ENCODE peak calls at places on chromosomes 16 and 17, in ten cellular contexts. T is left cardiac atrium; F is sciatic nerve; C is activated effector memory CD4-positive, alpha-beta T cell treated with anti-CD3 and anti-CD28 coated beads, Interleukin-2, amount 50 U/mL, for 16 hours; L is anterior cingulate cortex; R is OCI-LY7; N is uterus; I is stimulated activated naive CD8-positive, alpha-beta T cell treated with anti-CD3 and anti-CD28 coated beads, Interleukin-15, amount 100 ng/mL, for 72 hours; B is HFFc6; Y is choroid plexus epithelial cell. H is an unnamed sample.
A peak's percentile ranks its signal among the peaks of the same experiment; 100 is the strongest.

GRCh38 chr17:2800367-2800766 is 4.1 kb downstream of the RAP1GAP2 start:
- DNase-seq in T (peak; percentile 24), F (no peak), C (no peak), L (no peak), R (no peak), N (no peak), I (no peak), B (no peak), Y (no peak), H (no peak)

GRCh38 chr16:62475573-62475972 is 439.3 kb upstream of the CDH8 start:
- DNase-seq in T (no peak), F (no peak), C (no peak), L (no peak), R (no peak), N (no peak), I (no peak), B (no peak), Y (no peak), H (no peak)

GRCh38 chr17:8465381-8466158 is 29.9 kb downstream of the NDEL1 start:
- DNase-seq in T (no peak), F (no peak), C (no peak), L (no peak), R (no peak), N (no peak), I (no peak), B (no peak), Y (peak; percentile 69), H (no peak)

GRCh38 chr16:85313541-85314208 is 201.4 kb upstream of the CIBAR2 start:
- DNase-seq in T (no peak), F (peak; percentile 76), C (no peak), L (no peak), R (peak; percentile 37), N (no peak), I (no peak), B (peak; percentile 23), Y (no peak), H (no peak)

GRCh38 chr17:40452074-40452787 is 9.0 kb downstream of the IGFBP4 start:
- DNase-seq in T (no peak), F (no peak), C (no peak), L (no peak), R (no peak), N (peak; percentile 75), I (no peak), B (peak; percentile 92), Y (peak; percentile 89), H (no peak)

GRCh38 chr17:46991618-46992017 is 12.6 kb upstream of the RPRML start:
- DNase-seq in T (no peak), F (no peak), C (no peak), L (no peak), R (peak; percentile 89), N (no peak), I (no peak), B (no peak), Y (no peak), H (no peak)

GRCh38 chr17:36506831-36507230 is 20.4 kb downstream of the ZNHIT3 start:
- DNase-seq in T (no peak), F (no peak), C (peak; percentile 37), L (no peak), R (no peak), N (no peak), I (no peak), B (no peak), Y (no peak), H (no peak)

GRCh38 chr17:49110504-49110903 is 22.1 kb upstream of the B4GALNT2 start:
- DNase-seq in T (no peak), F (no peak), C (no peak), L (no peak), R (no peak), N (no peak), I (no peak), B (no peak), Y (no peak), H (no peak)

GRCh38 chr16:27199235-27199586 is 4.1 kb upstream of the KDM8 start:
- DNase-seq in T (no peak), F (no peak), C (no peak), L (no peak), R (peak; percentile 62), N (no peak), I (no peak), B (no peak), Y (no peak), H (no peak)

GRCh38 chr16:80807916-80808315 is 3.5 kb upstream of the CDYL2 start:
- DNase-seq in T (no peak), F (no peak), C (no peak), L (no peak), R (no peak), N (no peak), I (no peak), B (no peak), Y (no peak), H (no peak)

GRCh38 chr16:71353736-71354135 is 4.8 kb upstream of the CALB2 start:
- DNase-seq in T (no peak), F (no peak), C (no peak), L (no peak), R (no peak), N (no peak), I (no peak), B (no peak), Y (no peak), H (no peak)

GRCh38 chr17:48722201-48722907 is at the start of gene PRAC1:
- DNase-seq in T (no peak), F (no peak), C (no peak), L (no peak), R (no peak), N (no peak), I (no peak), B (no peak), Y (no peak), H (no peak)

GRCh38 chr16:87845213-87845612 is 24.1 kb downstream of the SLC7A5 start:
- DNase-seq in T (no peak), F (no peak), C (no peak), L (no peak), R (no peak), N (no peak), I (no peak), B (no peak), Y (no peak), H (no peak)

GRCh38 chr16:19029980-19030379 is 37.4 kb upstream of the COQ7 start:
- DNase-seq in T (no peak), F (peak; percentile 6), C (no peak), L (no peak), R (no peak), N (no peak), I (no peak), B (no peak), Y (no peak), H (no peak)

GRCh38 chr16:89658221-89658879 is 714 bp downstream of the SPATA33 start:
- DNase-seq in T (peak; percentile 22), F (no peak), C (peak; percentile 73), L (no peak), R (peak; percentile 34), N (no peak), I (no peak), B (no peak), Y (peak; percentile 15), H (peak; percentile 15)

GRCh38 chr16:67388591-67388990 is 4.7 kb downstream of the TPPP3 start:
- DNase-seq in T (no peak), F (no peak), C (peak; percentile 27), L (no peak), R (no peak), N (no peak), I (no peak), B (no peak), Y (no peak), H (no peak)

GRCh38 chr16:84194470-84195200 is 3.7 kb downstream of the ADAD2 start:
- DNase-seq in T (no peak), F (no peak), C (peak; percentile 74), L (no peak), R (no peak), N (no peak), I (peak; percentile 62), B (no peak), Y (no peak), H (no peak)

GRCh38 chr17:37225458-37225857 is 150.3 kb upstream of the C17orf78 start:
- DNase-seq in T (no peak), F (no peak), C (no peak), L (no peak), R (no peak), N (no peak), I (no peak), B (no peak), Y (no peak), H (no peak)

GRCh38 chr16:83520596-83520995 is 287.2 kb upstream of the HSBP1 start:
- DNase-seq in T (no peak), F (no peak), C (no peak), L (no peak), R (no peak), N (no peak), I (no peak), B (no peak), Y (no peak), H (no peak)

GRCh38 chr17:41773190-41773588 is 13.3 kb downstream of the JUP start:
- DNase-seq in T (peak; percentile 82), F (no peak), C (no peak), L (no peak), R (no peak), N (peak; percentile 73), I (no peak), B (peak; percentile 81), Y (peak; percentile 85), H (no peak)

GRCh38 chr17:75277664-75278071 is 6.6 kb upstream of the MIF4GD start:
- DNase-seq in T (no peak), F (no peak), C (no peak), L (no peak), R (no peak), N (no peak), I (no peak), B (peak; percentile 68), Y (peak; percentile 39), H (no peak)

GRCh38 chr16:65070831-65071230 is 51.0 kb downstream of the CDH11 start:
- DNase-seq in T (peak; percentile 81), F (peak; percentile 68), C (no peak), L (peak; percentile 25), R (no peak), N (peak; percentile 69), I (no peak), B (peak; percentile 96), Y (peak; percentile 100), H (no peak)

GRCh38 chr16:17827313-17827712 is 356.6 kb upstream of the XYLT1 start:
- DNase-seq in T (no peak), F (no peak), C (no peak), L (no peak), R (no peak), N (no peak), I (no peak), B (peak; percentile 34), Y (peak; percentile 65), H (no peak)

GRCh38 chr17:80798595-80799552 is 192.8 kb upstream of the CHMP6 start:
- DNase-seq in T (no peak), F (no peak), C (peak; percentile 36), L (no peak), R (no peak), N (no peak), I (no peak), B (no peak), Y (no peak), H (no peak)

GRCh38 chr16:30655815-30656347 is 2.4 kb upstream of the FBRS start:
- DNase-seq in T (no peak), F (peak; percentile 64), C (no peak), L (no peak), R (no peak), N (no peak), I (no peak), B (no peak), Y (no peak), H (no peak)

GRCh38 chr16:11966173-11966572 is 1.2 kb downstream of the TNFRSF17 start:
- DNase-seq in T (no peak), F (no peak), C (no peak), L (no peak), R (peak; percentile 84), N (no peak), I (no peak), B (no peak), Y (no peak), H (no peak)

GRCh38 chr16:82773018-82773417 is 146.2 kb downstream of the CDH13 start:
- DNase-seq in T (no peak), F (no peak), C (no peak), L (no peak), R (no peak), N (no peak), I (no peak), B (no peak), Y (no peak), H (no peak)

GRCh38 chr16:82682757-82683156 is 56.0 kb downstream of the CDH13 start:
- DNase-seq in T (peak; percentile 36), F (no peak), C (no peak), L (no peak), R (no peak), N (no peak), I (no peak), B (no peak), Y (no peak), H (no peak)

H was measured in COR-L47.